ENCODE peak calls at places on chromosomes 3 and 15, in six cellular contexts. One of them, this sample, is unnamed.

GRCh38 chr3:172138792-172139507 is 99.6 kb downstream of the FNDC3B start:
- DNase-seq in mesothelial cell of epicardium: no peak
- DNase-seq in A549: peak; percentile 57
- DNase-seq in ELR: peak; percentile 65
- DNase-seq in esophagus muscularis mucosa: no peak
- DNase-seq in OCI-LY7: no peak
- DNase-seq in this sample: peak; percentile 76

GRCh38 chr15:77795446-77795845 is 162.7 kb upstream of the LINGO1 start:
- DNase-seq in esophagus muscularis mucosa: no peak
- DNase-seq in OCI-LY7: no peak
- DNase-seq in mesothelial cell of epicardium: no peak
- DNase-seq in ELR: no peak
- DNase-seq in A549: no peak
- DNase-seq in this sample: no peak

GRCh38 chr3:172449468-172450149 is 1.4 kb upstream of the GHSR start:
- DNase-seq in mesothelial cell of epicardium: peak; percentile 70
- DNase-seq in OCI-LY7: no peak
- DNase-seq in ELR: peak; percentile 37
- DNase-seq in A549: no peak
- DNase-seq in esophagus muscularis mucosa: no peak
- DNase-seq in this sample: peak; percentile 59

GRCh38 chr15:75578206-75578947 is 738 bp downstream of the PTPN9 start:
- DNase-seq in mesothelial cell of epicardium: peak; percentile 56
- DNase-seq in esophagus muscularis mucosa: no peak
- DNase-seq in A549: peak; percentile 36
- DNase-seq in ELR: peak; percentile 33
- DNase-seq in OCI-LY7: peak; percentile 72
- DNase-seq in this sample: peak; percentile 18

GRCh38 chr15:51095681-51096331 is 1.1 kb upstream of the TNFAIP8L3 start:
- DNase-seq in OCI-LY7: no peak
- DNase-seq in esophagus muscularis mucosa: no peak
- DNase-seq in A549: no peak
- DNase-seq in ELR: no peak
- DNase-seq in mesothelial cell of epicardium: no peak
- DNase-seq in this sample: no peak

GRCh38 chr3:127483902-127484591 is 106.5 kb downstream of the TPRA1 start:
- DNase-seq in OCI-LY7: no peak
- DNase-seq in ELR: no peak
- DNase-seq in esophagus muscularis mucosa: no peak
- DNase-seq in A549: no peak
- DNase-seq in mesothelial cell of epicardium: peak; percentile 36
- DNase-seq in this sample: peak; percentile 85

GRCh38 chr3:172517859-172518466 is 5.3 kb downstream of the TNFSF10 start:
- DNase-seq in A549: no peak
- DNase-seq in ELR: no peak
- DNase-seq in esophagus muscularis mucosa: no peak
- DNase-seq in OCI-LY7: no peak
- DNase-seq in mesothelial cell of epicardium: no peak
- DNase-seq in this sample: no peak

GRCh38 chr15:45253330-45253729 is 1.3 kb downstream of the SLC28A2 start:
- DNase-seq in mesothelial cell of epicardium: no peak
- DNase-seq in A549: no peak
- DNase-seq in OCI-LY7: peak; percentile 14
- DNase-seq in esophagus muscularis mucosa: no peak
- DNase-seq in ELR: peak; percentile 31
- DNase-seq in this sample: no peak

GRCh38 chr3:71247948-71248315 is 335.6 kb downstream of the FOXP1 start:
- DNase-seq in ELR: no peak
- DNase-seq in mesothelial cell of epicardium: no peak
- DNase-seq in A549: no peak
- DNase-seq in OCI-LY7: no peak
- DNase-seq in esophagus muscularis mucosa: no peak
- DNase-seq in this sample: no peak

GRCh38 chr3:155651489-155652223 is 93.2 kb downstream of the PLCH1 start:
- DNase-seq in esophagus muscularis mucosa: no peak
- DNase-seq in A549: no peak
- DNase-seq in mesothelial cell of epicardium: no peak
- DNase-seq in ELR: no peak
- DNase-seq in OCI-LY7: no peak
- DNase-seq in this sample: no peak

GRCh38 chr15:58473720-58474119 is 41.9 kb downstream of the LIPC start:
- DNase-seq in mesothelial cell of epicardium: no peak
- DNase-seq in ELR: peak; percentile 69
- DNase-seq in A549: peak; percentile 71
- DNase-seq in esophagus muscularis mucosa: no peak
- DNase-seq in OCI-LY7: no peak
- DNase-seq in this sample: peak; percentile 78

GRCh38 chr3:137047240-137047639 is 89.5 kb downstream of the IL20RB start:
- DNase-seq in OCI-LY7: no peak
- DNase-seq in ELR: no peak
- DNase-seq in A549: no peak
- DNase-seq in mesothelial cell of epicardium: no peak
- DNase-seq in esophagus muscularis mucosa: no peak
- DNase-seq in this sample: no peak

GRCh38 chr15:40307421-40308165 is at the start of gene PLCB2:
- DNase-seq in mesothelial cell of epicardium: no peak
- DNase-seq in esophagus muscularis mucosa: no peak
- DNase-seq in A549: no peak
- DNase-seq in OCI-LY7: peak; percentile 18
- DNase-seq in ELR: no peak
- DNase-seq in this sample: no peak

GRCh38 chr3:116947809-116948208 is 238.2 kb downstream of the TUSC7 start:
- DNase-seq in OCI-LY7: no peak
- DNase-seq in ELR: no peak
- DNase-seq in mesothelial cell of epicardium: no peak
- DNase-seq in esophagus muscularis mucosa: no peak
- DNase-seq in A549: no peak
- DNase-seq in this sample: no peak

GRCh38 chr15:34039506-34040123 is 611 bp upstream of the AVEN start:
- DNase-seq in OCI-LY7: peak; percentile 60
- DNase-seq in mesothelial cell of epicardium: no peak
- DNase-seq in esophagus muscularis mucosa: no peak
- DNase-seq in A549: no peak
- DNase-seq in ELR: peak; percentile 54
- DNase-seq in this sample: no peak

GRCh38 chr3:177448987-177449975 is 252.0 kb upstream of the TBL1XR1 start:
- DNase-seq in OCI-LY7: no peak
- DNase-seq in ELR: peak; percentile 43
- DNase-seq in esophagus muscularis mucosa: no peak
- DNase-seq in mesothelial cell of epicardium: no peak
- DNase-seq in A549: no peak
- DNase-seq in this sample: peak; percentile 88

GRCh38 chr15:39235084-39235795 is 345.6 kb upstream of the THBS1 start:
- DNase-seq in esophagus muscularis mucosa: no peak
- DNase-seq in ELR: peak; percentile 88
- DNase-seq in OCI-LY7: no peak
- DNase-seq in A549: no peak
- DNase-seq in mesothelial cell of epicardium: no peak
- DNase-seq in this sample: peak; percentile 86

GRCh38 chr15:40103864-40104271 is 4.8 kb downstream of the BMF start:
- DNase-seq in mesothelial cell of epicardium: no peak
- DNase-seq in esophagus muscularis mucosa: no peak
- DNase-seq in ELR: no peak
- DNase-seq in OCI-LY7: no peak
- DNase-seq in A549: no peak
- DNase-seq in this sample: no peak